ENCODE peak calls at places on chromosomes 5 and 9, in six cellular contexts. One of them, this sample, is unnamed.

GRCh38 chr5:151039665-151040064 is 19.3 kb downstream of the GPX3 start:
- DNase-seq in nephron progenitor cell: no peak
- DNase-seq in lower lobe of right lung: peak; percentile 31
- DNase-seq in cardiac muscle cell: no peak
- DNase-seq in cardiac fibroblast: no peak
- DNase-seq in heart right ventricle: no peak
- DNase-seq in this sample: no peak

GRCh38 chr9:14159440-14160222 is 154.3 kb downstream of the NFIB start:
- DNase-seq in nephron progenitor cell: no peak
- DNase-seq in lower lobe of right lung: no peak
- DNase-seq in cardiac muscle cell: no peak
- DNase-seq in cardiac fibroblast: peak; percentile 58
- DNase-seq in heart right ventricle: no peak
- DNase-seq in this sample: no peak

GRCh38 chr5:96752341-96753016 is 55.3 kb downstream of the ERAP1 start:
- DNase-seq in nephron progenitor cell: peak; percentile 46
- DNase-seq in lower lobe of right lung: no peak
- DNase-seq in cardiac muscle cell: peak; percentile 80
- DNase-seq in cardiac fibroblast: peak; percentile 81
- DNase-seq in heart right ventricle: no peak
- DNase-seq in this sample: peak; percentile 58

GRCh38 chr5:135993894-135994514 is 34.8 kb upstream of the TGFBI start:
- DNase-seq in nephron progenitor cell: no peak
- DNase-seq in lower lobe of right lung: no peak
- DNase-seq in cardiac muscle cell: no peak
- DNase-seq in cardiac fibroblast: peak; percentile 48
- DNase-seq in heart right ventricle: no peak
- DNase-seq in this sample: no peak

GRCh38 chr5:178768371-178769260 is 38.2 kb upstream of the ZNF354A start:
- DNase-seq in nephron progenitor cell: no peak
- DNase-seq in lower lobe of right lung: no peak
- DNase-seq in cardiac muscle cell: no peak
- DNase-seq in cardiac fibroblast: no peak
- DNase-seq in heart right ventricle: no peak
- DNase-seq in this sample: no peak

GRCh38 chr9:136977223-136978072 is at the start of gene PTGDS:
- DNase-seq in nephron progenitor cell: peak; percentile 41
- DNase-seq in lower lobe of right lung: no peak
- DNase-seq in cardiac muscle cell: no peak
- DNase-seq in cardiac fibroblast: peak; percentile 80
- DNase-seq in heart right ventricle: peak; percentile 82
- DNase-seq in this sample: no peak

GRCh38 chr9:93721417-93721965 is 145.1 kb downstream of the PHF2 start:
- DNase-seq in nephron progenitor cell: no peak
- DNase-seq in lower lobe of right lung: no peak
- DNase-seq in cardiac muscle cell: no peak
- DNase-seq in cardiac fibroblast: no peak
- DNase-seq in heart right ventricle: no peak
- DNase-seq in this sample: no peak

GRCh38 chr5:172186114-172186695 is 1.8 kb downstream of the STK10 start:
- DNase-seq in nephron progenitor cell: no peak
- DNase-seq in lower lobe of right lung: no peak
- DNase-seq in cardiac muscle cell: no peak
- DNase-seq in cardiac fibroblast: no peak
- DNase-seq in heart right ventricle: no peak
- DNase-seq in this sample: no peak

GRCh38 chr5:175814676-175815075 is 56.7 kb upstream of the CPLX2 start:
- DNase-seq in nephron progenitor cell: no peak
- DNase-seq in lower lobe of right lung: no peak
- DNase-seq in cardiac muscle cell: no peak
- DNase-seq in cardiac fibroblast: peak; percentile 42
- DNase-seq in heart right ventricle: peak; percentile 17
- DNase-seq in this sample: no peak

GRCh38 chr9:36676823-36677521 is 104.3 kb downstream of the MELK start:
- DNase-seq in nephron progenitor cell: no peak
- DNase-seq in lower lobe of right lung: no peak
- DNase-seq in cardiac muscle cell: no peak
- DNase-seq in cardiac fibroblast: peak; percentile 12
- DNase-seq in heart right ventricle: no peak
- DNase-seq in this sample: no peak

GRCh38 chr9:357560-357959 is 142.9 kb downstream of the DOCK8 start:
- DNase-seq in nephron progenitor cell: no peak
- DNase-seq in lower lobe of right lung: no peak
- DNase-seq in cardiac muscle cell: peak; percentile 30
- DNase-seq in cardiac fibroblast: no peak
- DNase-seq in heart right ventricle: no peak
- DNase-seq in this sample: no peak

GRCh38 chr9:104907278-104907951 is 20.5 kb downstream of the ABCA1 start:
- DNase-seq in nephron progenitor cell: no peak
- DNase-seq in lower lobe of right lung: no peak
- DNase-seq in cardiac muscle cell: no peak
- DNase-seq in cardiac fibroblast: peak; percentile 92
- DNase-seq in heart right ventricle: peak; percentile 30
- DNase-seq in this sample: no peak

GRCh38 chr5:142800776-142801494 is 30.8 kb downstream of the ARHGAP26 start:
- DNase-seq in nephron progenitor cell: no peak
- DNase-seq in lower lobe of right lung: no peak
- DNase-seq in cardiac muscle cell: no peak
- DNase-seq in cardiac fibroblast: no peak
- DNase-seq in heart right ventricle: no peak
- DNase-seq in this sample: no peak

GRCh38 chr5:149372041-149372805 is 6.9 kb downstream of the IL17B start:
- DNase-seq in nephron progenitor cell: no peak
- DNase-seq in lower lobe of right lung: no peak
- DNase-seq in cardiac muscle cell: no peak
- DNase-seq in cardiac fibroblast: no peak
- DNase-seq in heart right ventricle: no peak
- DNase-seq in this sample: no peak

GRCh38 chr5:149372932-149373331 is 6.2 kb downstream of the IL17B start:
- DNase-seq in nephron progenitor cell: no peak
- DNase-seq in lower lobe of right lung: no peak
- DNase-seq in cardiac muscle cell: no peak
- DNase-seq in cardiac fibroblast: no peak
- DNase-seq in heart right ventricle: no peak
- DNase-seq in this sample: no peak

GRCh38 chr5:149374303-149374702 is 4.8 kb downstream of the IL17B start:
- DNase-seq in nephron progenitor cell: no peak
- DNase-seq in lower lobe of right lung: no peak
- DNase-seq in cardiac muscle cell: no peak
- DNase-seq in cardiac fibroblast: no peak
- DNase-seq in heart right ventricle: no peak
- DNase-seq in this sample: no peak

GRCh38 chr5:149370878-149371277 is 8.2 kb downstream of the IL17B start:
- DNase-seq in nephron progenitor cell: no peak
- DNase-seq in lower lobe of right lung: no peak
- DNase-seq in cardiac muscle cell: no peak
- DNase-seq in cardiac fibroblast: no peak
- DNase-seq in heart right ventricle: no peak
- DNase-seq in this sample: no peak

DNA sequence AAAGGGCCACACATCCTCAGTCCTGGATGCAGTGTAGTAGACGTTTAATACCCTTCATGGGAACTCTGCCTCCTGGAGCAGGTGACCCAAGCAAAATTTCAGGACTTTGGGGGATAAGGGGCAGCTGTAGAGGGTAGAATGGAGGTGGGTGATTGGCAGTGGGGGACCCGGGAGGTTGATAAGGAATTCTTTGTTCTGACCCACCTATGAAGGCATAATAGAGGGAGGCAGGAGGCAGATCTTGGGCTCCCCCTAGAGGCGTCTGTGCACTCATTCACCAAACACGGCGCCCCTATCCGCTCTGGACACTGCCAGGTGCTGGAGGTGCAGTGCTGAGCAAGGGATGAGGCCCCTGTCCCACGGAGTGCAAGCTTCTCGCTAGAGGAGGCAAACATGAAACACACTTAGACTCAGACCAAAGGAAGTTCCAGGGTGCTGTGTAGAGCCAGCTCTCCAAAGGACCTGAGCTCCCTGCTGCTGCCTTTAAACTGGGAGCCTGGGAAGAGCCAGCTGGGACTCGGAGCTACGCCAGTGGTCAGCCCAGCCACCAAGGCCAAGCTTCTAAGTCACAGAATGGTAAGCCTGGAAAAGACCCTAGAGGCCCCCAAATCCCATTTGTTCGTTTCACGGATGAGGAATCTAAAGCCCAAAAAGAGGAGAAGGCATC is 7.7 kb downstream of the IL17B start:
- DNase-seq in nephron progenitor cell: peak; percentile 69
- DNase-seq in lower lobe of right lung: peak; percentile 71
- DNase-seq in cardiac muscle cell: peak; percentile 74
- DNase-seq in cardiac fibroblast: peak; percentile 64
- DNase-seq in heart right ventricle: peak; percentile 51
- DNase-seq in this sample: peak; percentile 49
- TF ChIP-seq CTCF in nephron progenitor cell: peak; percentile 72
- TF ChIP-seq CTCF in lower lobe of right lung: peak; percentile 78
- TF ChIP-seq CTCF in cardiac muscle cell: peak; percentile 88
- TF ChIP-seq CTCF in cardiac fibroblast: peak; percentile 86
- TF ChIP-seq CTCF in heart right ventricle: peak; percentile 80
- TF ChIP-seq CTCF in this sample: peak; percentile 75

GRCh38 chr9:126501383-126502331 is 112.1 kb upstream of the LMX1B start:
- DNase-seq in nephron progenitor cell: no peak
- DNase-seq in lower lobe of right lung: peak; percentile 24
- DNase-seq in cardiac muscle cell: no peak
- DNase-seq in cardiac fibroblast: no peak
- DNase-seq in heart right ventricle: no peak
- DNase-seq in this sample: no peak
- TF ChIP-seq CTCF in nephron progenitor cell: no peak
- TF ChIP-seq CTCF in lower lobe of right lung: no peak
- TF ChIP-seq CTCF in cardiac muscle cell: no peak
- TF ChIP-seq CTCF in cardiac fibroblast: no peak
- TF ChIP-seq CTCF in heart right ventricle: no peak
- TF ChIP-seq CTCF in this sample: no peak

DNA sequence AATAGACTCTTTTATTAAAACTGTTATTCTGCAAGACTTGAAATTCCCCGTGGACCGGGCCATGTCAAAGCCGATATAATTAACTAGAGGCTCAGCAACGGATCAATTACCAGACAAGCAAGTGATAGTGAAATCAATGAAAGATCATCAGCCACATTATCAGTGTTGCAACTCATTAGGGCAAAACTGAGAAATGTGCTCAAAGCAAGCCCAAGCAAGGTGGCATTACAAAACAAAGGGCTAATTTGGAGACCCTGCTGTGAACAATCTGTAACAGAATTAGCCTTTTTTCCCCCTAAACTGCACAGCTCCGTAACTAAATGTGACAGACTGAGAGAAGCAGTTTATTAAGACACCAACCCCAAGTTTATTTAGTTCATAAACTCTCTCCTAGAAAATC is 140.3 kb downstream of the BNC2 start:
- DNase-seq in nephron progenitor cell: no peak
- DNase-seq in lower lobe of right lung: no peak
- DNase-seq in cardiac muscle cell: no peak
- DNase-seq in cardiac fibroblast: no peak
- DNase-seq in heart right ventricle: no peak
- DNase-seq in this sample: no peak
- TF ChIP-seq CTCF in nephron progenitor cell: no peak
- TF ChIP-seq CTCF in lower lobe of right lung: no peak
- TF ChIP-seq CTCF in cardiac muscle cell: no peak
- TF ChIP-seq CTCF in cardiac fibroblast: no peak
- TF ChIP-seq CTCF in heart right ventricle: no peak
- TF ChIP-seq CTCF in this sample: no peak

GRCh38 chr5:40027395-40027794 is 602.6 kb upstream of the DAB2 start:
- DNase-seq in nephron progenitor cell: no peak
- DNase-seq in lower lobe of right lung: no peak
- DNase-seq in cardiac muscle cell: no peak
- DNase-seq in cardiac fibroblast: no peak
- DNase-seq in heart right ventricle: no peak
- DNase-seq in this sample: no peak
- TF ChIP-seq CTCF in nephron progenitor cell: no peak
- TF ChIP-seq CTCF in lower lobe of right lung: no peak
- TF ChIP-seq CTCF in cardiac muscle cell: no peak
- TF ChIP-seq CTCF in cardiac fibroblast: no peak
- TF ChIP-seq CTCF in heart right ventricle: no peak
- TF ChIP-seq CTCF in this sample: no peak

DNA sequence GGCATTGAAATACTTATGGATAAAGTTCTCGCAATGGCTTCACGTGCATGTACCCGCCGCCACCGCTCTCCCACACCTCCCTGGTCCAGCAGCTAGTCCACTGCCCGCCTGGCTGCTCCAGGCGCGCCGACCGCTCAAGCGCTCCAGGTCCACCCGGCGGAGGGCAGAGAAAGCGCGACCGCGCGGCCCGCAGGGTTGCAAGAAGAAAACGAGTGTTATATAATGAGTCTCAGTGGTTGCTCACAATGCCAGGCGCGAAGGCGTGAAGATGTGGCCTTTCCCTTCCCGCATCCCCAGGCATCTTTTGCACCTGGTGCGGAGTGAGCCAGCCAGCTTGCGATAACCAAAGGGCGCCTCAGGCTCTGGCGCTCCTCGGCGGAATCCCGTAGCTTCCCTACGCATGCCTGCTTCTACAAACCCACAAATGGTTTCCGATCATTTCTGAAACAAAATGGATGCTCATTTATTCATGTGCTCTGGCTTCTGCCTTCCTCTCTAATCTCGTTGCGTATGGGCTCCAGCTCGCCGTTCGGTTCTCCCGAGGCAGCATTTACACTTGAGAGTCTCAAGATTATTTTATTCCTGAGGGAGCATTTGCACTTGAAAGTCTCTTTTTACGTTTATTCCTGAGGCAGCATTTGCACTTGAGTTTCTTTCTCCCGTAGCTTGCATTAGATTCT is 25.7 kb downstream of the CDKN2A start:
- DNase-seq in nephron progenitor cell: peak; percentile 61
- DNase-seq in lower lobe of right lung: no peak
- DNase-seq in cardiac muscle cell: peak; percentile 53
- DNase-seq in cardiac fibroblast: peak; percentile 20
- DNase-seq in heart right ventricle: no peak
- DNase-seq in this sample: no peak
- TF ChIP-seq CTCF in nephron progenitor cell: no peak
- TF ChIP-seq CTCF in lower lobe of right lung: no peak
- TF ChIP-seq CTCF in cardiac muscle cell: no peak
- TF ChIP-seq CTCF in cardiac fibroblast: no peak
- TF ChIP-seq CTCF in heart right ventricle: no peak
- TF ChIP-seq CTCF in this sample: peak; percentile 14

DNA sequence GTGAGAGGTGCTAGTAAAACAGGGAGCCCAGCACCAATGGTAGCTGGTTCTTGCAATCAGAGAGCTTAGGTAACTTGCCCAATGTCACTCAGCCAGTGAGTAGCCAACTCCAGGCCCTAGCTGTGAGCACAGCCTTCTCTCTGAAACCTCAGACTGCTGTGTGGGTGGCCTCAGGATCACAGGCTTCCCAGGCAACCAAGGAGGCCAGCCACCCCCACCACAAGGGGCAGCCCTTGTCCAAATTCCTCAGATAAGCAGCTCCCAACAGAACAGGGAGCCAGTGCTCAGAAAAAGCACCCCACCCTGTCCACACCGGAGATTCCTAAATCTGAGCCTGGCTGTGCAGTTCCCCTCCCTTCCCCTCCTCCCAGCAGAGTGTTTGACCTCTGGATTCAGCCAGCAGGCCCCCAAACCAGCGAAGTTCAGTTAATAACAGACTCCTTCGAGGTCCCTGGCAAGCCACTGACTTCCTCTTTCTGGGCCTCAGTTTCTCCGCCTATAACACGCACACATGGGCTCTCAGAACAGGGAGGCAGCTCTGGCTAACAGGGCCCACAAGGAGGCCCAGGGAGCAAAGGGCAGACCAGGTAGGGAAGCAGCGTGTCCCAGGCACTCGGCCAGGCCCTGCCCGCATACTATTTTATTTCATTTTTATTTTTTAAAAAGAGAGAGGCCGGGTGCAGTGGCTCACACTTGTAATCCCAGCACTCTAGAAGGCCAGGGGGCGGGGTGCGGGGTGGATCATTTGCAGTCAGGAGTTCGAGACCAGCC is 2.7 kb downstream of the EEIG1 start:
- DNase-seq in nephron progenitor cell: peak; percentile 54
- DNase-seq in lower lobe of right lung: peak; percentile 79
- DNase-seq in cardiac muscle cell: peak; percentile 87
- DNase-seq in cardiac fibroblast: peak; percentile 94
- DNase-seq in heart right ventricle: peak; percentile 52
- DNase-seq in this sample: no peak
- TF ChIP-seq CTCF in nephron progenitor cell: no peak
- TF ChIP-seq CTCF in lower lobe of right lung: no peak
- TF ChIP-seq CTCF in cardiac muscle cell: no peak
- TF ChIP-seq CTCF in cardiac fibroblast: peak; percentile 4
- TF ChIP-seq CTCF in heart right ventricle: no peak
- TF ChIP-seq CTCF in this sample: peak; percentile 21